ENCODE peak calls at places on chromosomes 16 and 17, in ten cellular contexts. One of them, this sample, is unnamed.
A peak's percentile ranks its signal among the peaks of the same experiment; 100 is the strongest.

GRCh38 chr16:63789603-63790002 is 1332.3 kb downstream of the CDH11 start:
- DNase-seq in RWPE1: no peak
- DNase-seq in EL: no peak
- DNase-seq in DMS 273 treated with DMSO at 0.1 percent for 48 hours: no peak
- DNase-seq in amygdala: no peak
- DNase-seq in type B pancreatic cell: no peak
- DNase-seq in breast epithelium: no peak
- DNase-seq in NCI-H1092: no peak
- DNase-seq in activated T-helper 9 cell treated with anti-CD3 and anti-CD28 coated beads, Interleukin-2, amount 50 U/mL, for 16 hours: no peak
- DNase-seq in foreskin melanocyte: peak; percentile 3
- DNase-seq in this sample: no peak

GRCh38 chr16:14325921-14326401 is 254.8 kb downstream of the MRTFB start:
- DNase-seq in RWPE1: no peak
- DNase-seq in EL: no peak
- DNase-seq in DMS 273 treated with DMSO at 0.1 percent for 48 hours: peak; percentile 71
- DNase-seq in amygdala: no peak
- DNase-seq in type B pancreatic cell: no peak
- DNase-seq in breast epithelium: no peak
- DNase-seq in NCI-H1092: peak; percentile 76
- DNase-seq in activated T-helper 9 cell treated with anti-CD3 and anti-CD28 coated beads, Interleukin-2, amount 50 U/mL, for 16 hours: no peak
- DNase-seq in foreskin melanocyte: no peak
- DNase-seq in this sample: no peak

GRCh38 chr17:67532326-67532871 is 155.3 kb downstream of the PITPNC1 start:
- DNase-seq in RWPE1: no peak
- DNase-seq in EL: no peak
- DNase-seq in DMS 273 treated with DMSO at 0.1 percent for 48 hours: peak; percentile 44
- DNase-seq in amygdala: no peak
- DNase-seq in type B pancreatic cell: no peak
- DNase-seq in breast epithelium: no peak
- DNase-seq in NCI-H1092: peak; percentile 75
- DNase-seq in activated T-helper 9 cell treated with anti-CD3 and anti-CD28 coated beads, Interleukin-2, amount 50 U/mL, for 16 hours: no peak
- DNase-seq in foreskin melanocyte: no peak
- DNase-seq in this sample: no peak

GRCh38 chr17:79024901-79025737 is 1.1 kb downstream of the C1QTNF1 start:
- DNase-seq in RWPE1: no peak
- DNase-seq in EL: no peak
- DNase-seq in DMS 273 treated with DMSO at 0.1 percent for 48 hours: no peak
- DNase-seq in amygdala: no peak
- DNase-seq in type B pancreatic cell: no peak
- DNase-seq in breast epithelium: peak; percentile 52
- DNase-seq in NCI-H1092: no peak
- DNase-seq in activated T-helper 9 cell treated with anti-CD3 and anti-CD28 coated beads, Interleukin-2, amount 50 U/mL, for 16 hours: no peak
- DNase-seq in foreskin melanocyte: peak; percentile 70
- DNase-seq in this sample: peak; percentile 85

GRCh38 chr16:81333356-81333755 is 18.6 kb downstream of the GAN start:
- DNase-seq in RWPE1: no peak
- DNase-seq in EL: no peak
- DNase-seq in DMS 273 treated with DMSO at 0.1 percent for 48 hours: no peak
- DNase-seq in amygdala: no peak
- DNase-seq in type B pancreatic cell: no peak
- DNase-seq in breast epithelium: no peak
- DNase-seq in NCI-H1092: no peak
- DNase-seq in activated T-helper 9 cell treated with anti-CD3 and anti-CD28 coated beads, Interleukin-2, amount 50 U/mL, for 16 hours: no peak
- DNase-seq in foreskin melanocyte: no peak
- DNase-seq in this sample: no peak

GRCh38 chr17:57634713-57635465 is 110.2 kb downstream of the CCDC182 start:
- DNase-seq in RWPE1: no peak
- DNase-seq in EL: peak; percentile 61
- DNase-seq in DMS 273 treated with DMSO at 0.1 percent for 48 hours: no peak
- DNase-seq in amygdala: no peak
- DNase-seq in type B pancreatic cell: no peak
- DNase-seq in breast epithelium: no peak
- DNase-seq in NCI-H1092: no peak
- DNase-seq in activated T-helper 9 cell treated with anti-CD3 and anti-CD28 coated beads, Interleukin-2, amount 50 U/mL, for 16 hours: no peak
- DNase-seq in foreskin melanocyte: no peak
- DNase-seq in this sample: no peak

GRCh38 chr16:89564476-89565255 is 4.2 kb downstream of the RPL13 start:
- DNase-seq in RWPE1: no peak
- DNase-seq in EL: peak; percentile 33
- DNase-seq in DMS 273 treated with DMSO at 0.1 percent for 48 hours: peak; percentile 76
- DNase-seq in amygdala: no peak
- DNase-seq in type B pancreatic cell: no peak
- DNase-seq in breast epithelium: no peak
- DNase-seq in NCI-H1092: no peak
- DNase-seq in activated T-helper 9 cell treated with anti-CD3 and anti-CD28 coated beads, Interleukin-2, amount 50 U/mL, for 16 hours: no peak
- DNase-seq in foreskin melanocyte: no peak
- DNase-seq in this sample: no peak

GRCh38 chr17:77690271-77691161 is 268.0 kb upstream of the TNRC6C start:
- DNase-seq in RWPE1: no peak
- DNase-seq in EL: no peak
- DNase-seq in DMS 273 treated with DMSO at 0.1 percent for 48 hours: no peak
- DNase-seq in amygdala: no peak
- DNase-seq in type B pancreatic cell: peak; percentile 61
- DNase-seq in breast epithelium: no peak
- DNase-seq in NCI-H1092: no peak
- DNase-seq in activated T-helper 9 cell treated with anti-CD3 and anti-CD28 coated beads, Interleukin-2, amount 50 U/mL, for 16 hours: no peak
- DNase-seq in foreskin melanocyte: peak; percentile 11
- DNase-seq in this sample: peak; percentile 59

GRCh38 chr16:65909310-65910050 is 457.0 kb upstream of the CDH5 start:
- DNase-seq in RWPE1: peak; percentile 4
- DNase-seq in EL: peak; percentile 3
- DNase-seq in DMS 273 treated with DMSO at 0.1 percent for 48 hours: no peak
- DNase-seq in amygdala: no peak
- DNase-seq in type B pancreatic cell: no peak
- DNase-seq in breast epithelium: no peak
- DNase-seq in NCI-H1092: peak; percentile 6
- DNase-seq in activated T-helper 9 cell treated with anti-CD3 and anti-CD28 coated beads, Interleukin-2, amount 50 U/mL, for 16 hours: no peak
- DNase-seq in foreskin melanocyte: no peak
- DNase-seq in this sample: no peak

GRCh38 chr16:24463196-24463945 is 76.0 kb upstream of the RBBP6 start:
- DNase-seq in RWPE1: no peak
- DNase-seq in EL: no peak
- DNase-seq in DMS 273 treated with DMSO at 0.1 percent for 48 hours: no peak
- DNase-seq in amygdala: no peak
- DNase-seq in type B pancreatic cell: no peak
- DNase-seq in breast epithelium: no peak
- DNase-seq in NCI-H1092: no peak
- DNase-seq in activated T-helper 9 cell treated with anti-CD3 and anti-CD28 coated beads, Interleukin-2, amount 50 U/mL, for 16 hours: no peak
- DNase-seq in foreskin melanocyte: peak; percentile 19
- DNase-seq in this sample: no peak